ENCODE peak calls at places on chromosomes 13 and 19, in ten cellular contexts. One of them, this sample, is unnamed.

GRCh38 chr19:16111909-16112752 is 442 bp downstream of the RAB8A start:
- DNase-seq in HEK293T: no peak
- DNase-seq in NCI-H1694: no peak
- DNase-seq in T-cell: no peak
- DNase-seq in A549: no peak
- DNase-seq in GF-D8: no peak
- DNase-seq in SK-MEL-5: no peak
- DNase-seq in CD8-positive, alpha-beta memory T cell: no peak
- DNase-seq in RPMI7951: no peak
- DNase-seq in M059J: no peak
- DNase-seq in this sample: no peak

GRCh38 chr19:41352609-41353465 is 885 bp downstream of the TGFB1 start:
- DNase-seq in HEK293T: peak
- DNase-seq in NCI-H1694: no peak
- DNase-seq in T-cell: peak
- DNase-seq in A549: peak
- DNase-seq in GF-D8: peak
- DNase-seq in SK-MEL-5: peak
- DNase-seq in CD8-positive, alpha-beta memory T cell: peak
- DNase-seq in RPMI7951: peak
- DNase-seq in M059J: peak
- DNase-seq in this sample: peak

GRCh38 chr13:20053016-20053415 is 94.5 kb downstream of the ZMYM2 start:
- DNase-seq in HEK293T: no peak
- DNase-seq in NCI-H1694: no peak
- DNase-seq in T-cell: no peak
- DNase-seq in A549: no peak
- DNase-seq in GF-D8: no peak
- DNase-seq in SK-MEL-5: no peak
- DNase-seq in CD8-positive, alpha-beta memory T cell: no peak
- DNase-seq in RPMI7951: no peak
- DNase-seq in M059J: no peak
- DNase-seq in this sample: no peak

GRCh38 chr13:47046706-47047105 is 149.9 kb upstream of the HTR2A start:
- DNase-seq in HEK293T: no peak
- DNase-seq in NCI-H1694: no peak
- DNase-seq in T-cell: no peak
- DNase-seq in A549: no peak
- DNase-seq in GF-D8: no peak
- DNase-seq in SK-MEL-5: no peak
- DNase-seq in CD8-positive, alpha-beta memory T cell: no peak
- DNase-seq in RPMI7951: no peak
- DNase-seq in M059J: no peak
- DNase-seq in this sample: no peak

GRCh38 chr19:28159065-28159464 is 1053.9 kb downstream of the UQCRFS1 start:
- DNase-seq in HEK293T: no peak
- DNase-seq in NCI-H1694: no peak
- DNase-seq in T-cell: no peak
- DNase-seq in A549: no peak
- DNase-seq in GF-D8: no peak
- DNase-seq in SK-MEL-5: no peak
- DNase-seq in CD8-positive, alpha-beta memory T cell: no peak
- DNase-seq in RPMI7951: no peak
- DNase-seq in M059J: no peak
- DNase-seq in this sample: no peak

GRCh38 chr13:79658333-79658975 is 177.5 kb downstream of the NDFIP2 start:
- DNase-seq in HEK293T: no peak
- DNase-seq in NCI-H1694: no peak
- DNase-seq in T-cell: no peak
- DNase-seq in A549: no peak
- DNase-seq in GF-D8: no peak
- DNase-seq in SK-MEL-5: no peak
- DNase-seq in CD8-positive, alpha-beta memory T cell: no peak
- DNase-seq in RPMI7951: no peak
- DNase-seq in M059J: no peak
- DNase-seq in this sample: no peak

GRCh38 chr13:53691417-53691816 is 662.8 kb downstream of the OLFM4 start:
- DNase-seq in HEK293T: no peak
- DNase-seq in NCI-H1694: no peak
- DNase-seq in T-cell: no peak
- DNase-seq in A549: no peak
- DNase-seq in GF-D8: no peak
- DNase-seq in SK-MEL-5: no peak
- DNase-seq in CD8-positive, alpha-beta memory T cell: no peak
- DNase-seq in RPMI7951: no peak
- DNase-seq in M059J: no peak
- DNase-seq in this sample: no peak

GRCh38 chr19:40228863-40229262 is 2.4 kb upstream of the CCNP start:
- DNase-seq in HEK293T: no peak
- DNase-seq in NCI-H1694: no peak
- DNase-seq in T-cell: no peak
- DNase-seq in A549: no peak
- DNase-seq in GF-D8: no peak
- DNase-seq in SK-MEL-5: no peak
- DNase-seq in CD8-positive, alpha-beta memory T cell: no peak
- DNase-seq in RPMI7951: no peak
- DNase-seq in M059J: no peak
- DNase-seq in this sample: no peak

GRCh38 chr13:105735269-105735668 is 800.2 kb downstream of the EFNB2 start:
- DNase-seq in HEK293T: no peak
- DNase-seq in NCI-H1694: no peak
- DNase-seq in T-cell: no peak
- DNase-seq in A549: no peak
- DNase-seq in GF-D8: no peak
- DNase-seq in SK-MEL-5: no peak
- DNase-seq in CD8-positive, alpha-beta memory T cell: no peak
- DNase-seq in RPMI7951: peak
- DNase-seq in M059J: peak
- DNase-seq in this sample: no peak

GRCh38 chr13:75492389-75492788 is 10.4 kb upstream of the TBC1D4 start:
- DNase-seq in HEK293T: no peak
- DNase-seq in NCI-H1694: no peak
- DNase-seq in T-cell: no peak
- DNase-seq in A549: no peak
- DNase-seq in GF-D8: no peak
- DNase-seq in SK-MEL-5: no peak
- DNase-seq in CD8-positive, alpha-beta memory T cell: no peak
- DNase-seq in RPMI7951: no peak
- DNase-seq in M059J: peak
- DNase-seq in this sample: peak

GRCh38 chr19:19619121-19619848 is 798 bp upstream of the PBX4 start:
- DNase-seq in HEK293T: no peak
- DNase-seq in NCI-H1694: no peak
- DNase-seq in T-cell: no peak
- DNase-seq in A549: no peak
- DNase-seq in GF-D8: no peak
- DNase-seq in SK-MEL-5: no peak
- DNase-seq in CD8-positive, alpha-beta memory T cell: no peak
- DNase-seq in RPMI7951: no peak
- DNase-seq in M059J: no peak
- DNase-seq in this sample: no peak

GRCh38 chr13:75357576-75358295 is 124.2 kb downstream of the TBC1D4 start:
- DNase-seq in HEK293T: peak
- DNase-seq in NCI-H1694: peak
- DNase-seq in T-cell: peak
- DNase-seq in A549: peak
- DNase-seq in GF-D8: no peak
- DNase-seq in SK-MEL-5: peak
- DNase-seq in CD8-positive, alpha-beta memory T cell: no peak
- DNase-seq in RPMI7951: peak
- DNase-seq in M059J: peak
- DNase-seq in this sample: peak

GRCh38 chr19:34411216-34411615 is 7.0 kb downstream of the PDCD2L start:
- DNase-seq in HEK293T: no peak
- DNase-seq in NCI-H1694: no peak
- DNase-seq in T-cell: no peak
- DNase-seq in A549: no peak
- DNase-seq in GF-D8: no peak
- DNase-seq in SK-MEL-5: no peak
- DNase-seq in CD8-positive, alpha-beta memory T cell: no peak
- DNase-seq in RPMI7951: no peak
- DNase-seq in M059J: no peak
- DNase-seq in this sample: no peak

GRCh38 chr19:15934332-15935078 is at the start of gene CYP4F11:
- DNase-seq in HEK293T: no peak
- DNase-seq in NCI-H1694: no peak
- DNase-seq in T-cell: no peak
- DNase-seq in A549: peak
- DNase-seq in GF-D8: no peak
- DNase-seq in SK-MEL-5: peak
- DNase-seq in CD8-positive, alpha-beta memory T cell: no peak
- DNase-seq in RPMI7951: peak
- DNase-seq in M059J: peak
- DNase-seq in this sample: no peak

GRCh38 chr13:102402292-102402691 is 444 bp upstream of the FGF14 start:
- DNase-seq in HEK293T: no peak
- DNase-seq in NCI-H1694: no peak
- DNase-seq in T-cell: no peak
- DNase-seq in A549: no peak
- DNase-seq in GF-D8: no peak
- DNase-seq in SK-MEL-5: peak
- DNase-seq in CD8-positive, alpha-beta memory T cell: no peak
- DNase-seq in RPMI7951: no peak
- DNase-seq in M059J: peak
- DNase-seq in this sample: peak

GRCh38 chr13:40813662-40814454 is 24.4 kb downstream of the SLC25A15 start:
- DNase-seq in HEK293T: peak
- DNase-seq in NCI-H1694: no peak
- DNase-seq in T-cell: no peak
- DNase-seq in A549: no peak
- DNase-seq in GF-D8: peak
- DNase-seq in SK-MEL-5: peak
- DNase-seq in CD8-positive, alpha-beta memory T cell: no peak
- DNase-seq in RPMI7951: peak
- DNase-seq in M059J: peak
- DNase-seq in this sample: peak

GRCh38 chr13:54424344-54424743 is 1395.7 kb downstream of the OLFM4 start:
- DNase-seq in HEK293T: no peak
- DNase-seq in NCI-H1694: no peak
- DNase-seq in T-cell: no peak
- DNase-seq in A549: no peak
- DNase-seq in GF-D8: no peak
- DNase-seq in SK-MEL-5: no peak
- DNase-seq in CD8-positive, alpha-beta memory T cell: no peak
- DNase-seq in RPMI7951: no peak
- DNase-seq in M059J: no peak
- DNase-seq in this sample: no peak

GRCh38 chr13:41244555-41244954 is 18.8 kb downstream of the MTRF1 start:
- DNase-seq in HEK293T: no peak
- DNase-seq in NCI-H1694: no peak
- DNase-seq in T-cell: no peak
- DNase-seq in A549: no peak
- DNase-seq in GF-D8: no peak
- DNase-seq in SK-MEL-5: peak
- DNase-seq in CD8-positive, alpha-beta memory T cell: no peak
- DNase-seq in RPMI7951: no peak
- DNase-seq in M059J: no peak
- DNase-seq in this sample: peak

GRCh38 chr19:42440357-42441046 is 2.2 kb downstream of the CXCL17 start:
- DNase-seq in HEK293T: peak
- DNase-seq in NCI-H1694: peak
- DNase-seq in T-cell: peak
- DNase-seq in A549: peak
- DNase-seq in GF-D8: peak
- DNase-seq in SK-MEL-5: peak
- DNase-seq in CD8-positive, alpha-beta memory T cell: peak
- DNase-seq in RPMI7951: peak
- DNase-seq in M059J: peak
- DNase-seq in this sample: peak

GRCh38 chr13:39900106-39900750 is 244.8 kb downstream of the COG6 start:
- DNase-seq in HEK293T: no peak
- DNase-seq in NCI-H1694: no peak
- DNase-seq in T-cell: no peak
- DNase-seq in A549: no peak
- DNase-seq in GF-D8: no peak
- DNase-seq in SK-MEL-5: no peak
- DNase-seq in CD8-positive, alpha-beta memory T cell: no peak
- DNase-seq in RPMI7951: no peak
- DNase-seq in M059J: peak
- DNase-seq in this sample: no peak

GRCh38 chr19:36409841-36410240 is 8.6 kb downstream of the ZFP82 start:
- DNase-seq in HEK293T: no peak
- DNase-seq in NCI-H1694: no peak
- DNase-seq in T-cell: no peak
- DNase-seq in A549: no peak
- DNase-seq in GF-D8: no peak
- DNase-seq in SK-MEL-5: no peak
- DNase-seq in CD8-positive, alpha-beta memory T cell: no peak
- DNase-seq in RPMI7951: no peak
- DNase-seq in M059J: no peak
- DNase-seq in this sample: no peak

GRCh38 chr13:45482571-45483173 is 17.9 kb downstream of the COG3 start:
- DNase-seq in HEK293T: no peak
- DNase-seq in NCI-H1694: no peak
- DNase-seq in T-cell: no peak
- DNase-seq in A549: no peak
- DNase-seq in GF-D8: no peak
- DNase-seq in SK-MEL-5: no peak
- DNase-seq in CD8-positive, alpha-beta memory T cell: no peak
- DNase-seq in RPMI7951: peak
- DNase-seq in M059J: no peak
- DNase-seq in this sample: peak

GRCh38 chr13:66200555-66200954 is 1029.6 kb downstream of the PCDH9 start:
- DNase-seq in HEK293T: no peak
- DNase-seq in NCI-H1694: peak
- DNase-seq in T-cell: no peak
- DNase-seq in A549: no peak
- DNase-seq in GF-D8: no peak
- DNase-seq in SK-MEL-5: peak
- DNase-seq in CD8-positive, alpha-beta memory T cell: no peak
- DNase-seq in RPMI7951: no peak
- DNase-seq in M059J: no peak
- DNase-seq in this sample: peak

GRCh38 chr13:99119686-99120085 is 81.0 kb upstream of the UBAC2 start:
- DNase-seq in HEK293T: no peak
- DNase-seq in NCI-H1694: no peak
- DNase-seq in T-cell: no peak
- DNase-seq in A549: no peak
- DNase-seq in GF-D8: no peak
- DNase-seq in SK-MEL-5: no peak
- DNase-seq in CD8-positive, alpha-beta memory T cell: no peak
- DNase-seq in RPMI7951: no peak
- DNase-seq in M059J: no peak
- DNase-seq in this sample: no peak

GRCh38 chr13:58144616-58145015 is 513.1 kb downstream of the PCDH17 start:
- DNase-seq in HEK293T: no peak
- DNase-seq in NCI-H1694: no peak
- DNase-seq in T-cell: no peak
- DNase-seq in A549: no peak
- DNase-seq in GF-D8: no peak
- DNase-seq in SK-MEL-5: no peak
- DNase-seq in CD8-positive, alpha-beta memory T cell: no peak
- DNase-seq in RPMI7951: no peak
- DNase-seq in M059J: no peak
- DNase-seq in this sample: no peak

GRCh38 chr19:940591-941291 is 14.9 kb downstream of the ARID3A start:
- DNase-seq in HEK293T: no peak
- DNase-seq in NCI-H1694: no peak
- DNase-seq in T-cell: peak
- DNase-seq in A549: no peak
- DNase-seq in GF-D8: peak
- DNase-seq in SK-MEL-5: no peak
- DNase-seq in CD8-positive, alpha-beta memory T cell: peak
- DNase-seq in RPMI7951: peak
- DNase-seq in M059J: peak
- DNase-seq in this sample: no peak

GRCh38 chr19:35793381-35794165 is 18.2 kb downstream of the ARHGAP33 start:
- DNase-seq in HEK293T: no peak
- DNase-seq in NCI-H1694: no peak
- DNase-seq in T-cell: no peak
- DNase-seq in A549: peak
- DNase-seq in GF-D8: no peak
- DNase-seq in SK-MEL-5: no peak
- DNase-seq in CD8-positive, alpha-beta memory T cell: no peak
- DNase-seq in RPMI7951: no peak
- DNase-seq in M059J: no peak
- DNase-seq in this sample: peak

GRCh38 chr13:43848250-43848649 is 31.3 kb downstream of the CCDC122 start:
- DNase-seq in HEK293T: no peak
- DNase-seq in NCI-H1694: no peak
- DNase-seq in T-cell: no peak
- DNase-seq in A549: no peak
- DNase-seq in GF-D8: peak
- DNase-seq in SK-MEL-5: peak
- DNase-seq in CD8-positive, alpha-beta memory T cell: no peak
- DNase-seq in RPMI7951: peak
- DNase-seq in M059J: peak
- DNase-seq in this sample: peak